ENCODE peak calls at places on chromosomes 16 and 17, in eight cellular contexts. J is astrocyte of the spinal cord, V is Peyer's patch, Y is GM23338, M is tibial artery, E is tibial nerve, N is cardiac muscle cell, C is cardiac fibroblast. S is an unnamed sample.

GRCh38 chr17:62666061-62666800 is 38.8 kb downstream of the MRC2 start:
- DNase-seq in E (no peak), J (no peak), N (no peak), C (no peak), M (peak; percentile 48), Y (peak; percentile 40), V (no peak), S (peak; percentile 53)

GRCh38 chr17:63173903-63174302 is 207.9 kb downstream of the TANC2 start:
- DNase-seq in N (no peak), C (no peak), E (no peak), V (no peak), M (no peak), J (peak; percentile 30), Y (no peak), S (no peak)

GRCh38 chr17:39639566-39640458 is 2.9 kb downstream of the STARD3 start:
- DNase-seq in C (no peak), Y (no peak), N (no peak), E (no peak), M (no peak), J (no peak), V (no peak), S (no peak)

GRCh38 chr17:50903604-50904521 is 37.7 kb upstream of the TOB1 start:
- DNase-seq in E (no peak), C (no peak), M (no peak), J (peak; percentile 37), Y (no peak), V (no peak), N (peak; percentile 15), S (no peak)

GRCh38 chr17:67696853-67697505 is 20.8 kb upstream of the NOL11 start:
- DNase-seq in N (no peak), M (no peak), V (no peak), Y (no peak), J (no peak), C (no peak), E (no peak), S (no peak)

GRCh38 chr17:50604470-50604869 is 30.2 kb upstream of the ABCC3 start:
- DNase-seq in J (peak; percentile 52), V (no peak), M (no peak), C (peak; percentile 94), Y (peak; percentile 62), N (peak; percentile 96), E (no peak), S (no peak)

GRCh38 chr17:59149051-59149450 is 5.9 kb downstream of the SKA2 start:
- DNase-seq in Y (no peak), J (peak; percentile 14), M (no peak), C (peak; percentile 17), E (no peak), N (no peak), V (no peak), S (no peak)

GRCh38 chr17:50191070-50192045 is 10.1 kb downstream of the COL1A1 start:
- DNase-seq in M (no peak), Y (no peak), J (peak; percentile 39), E (no peak), N (peak; percentile 57), V (no peak), C (no peak), S (no peak)

GRCh38 chr16:86444274-86445060 is 65.9 kb upstream of the FOXF1 start:
- DNase-seq in C (no peak), M (no peak), V (no peak), J (no peak), Y (no peak), E (no peak), N (peak; percentile 11), S (no peak)

GRCh38 chr17:81294512-81295030 is 536 bp downstream of the SLC38A10 start:
- DNase-seq in Y (peak; percentile 53), N (peak; percentile 24), V (peak; percentile 69), M (no peak), E (no peak), C (peak; percentile 26), J (no peak), S (no peak)

GRCh38 chr17:78852709-78853111 is 12.1 kb upstream of the USP36 start:
- DNase-seq in N (peak; percentile 57), V (no peak), J (no peak), Y (peak; percentile 62), E (no peak), C (peak; percentile 54), M (no peak), S (no peak)
- TF ChIP-seq CTCF in N (peak; percentile 21), V (no peak), J (no peak), Y (peak; percentile 59), E (no peak), C (peak; percentile 14), M (no peak), S (no peak)

GRCh38 chr16:67608367-67608766 is 36.6 kb upstream of the CARMIL2 start:
- DNase-seq in C (no peak), V (no peak), M (no peak), N (no peak), Y (no peak), J (no peak), E (no peak), S (no peak)

DNA sequence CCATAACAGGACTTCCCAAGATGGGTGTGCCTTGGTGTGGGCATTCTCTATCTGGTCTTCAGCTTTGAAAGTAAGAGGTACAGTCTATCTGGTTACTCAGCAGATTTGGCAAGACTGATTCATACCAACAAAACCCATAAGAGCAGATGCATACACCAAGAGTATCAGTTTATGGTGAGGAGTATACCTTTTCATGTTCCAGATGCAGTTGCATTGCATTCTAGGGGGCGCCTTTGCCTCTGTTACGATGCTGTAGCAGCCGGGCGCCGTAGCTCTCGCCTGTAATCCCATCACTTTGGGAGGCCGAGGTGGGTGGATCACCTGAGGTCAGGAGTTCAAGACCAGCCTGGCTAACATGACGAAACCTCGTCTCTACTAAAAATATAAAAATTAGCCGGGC is 31.1 kb upstream of the CARMIL2 start:
- DNase-seq in J (no peak), E (no peak), C (no peak), V (no peak), M (no peak), N (no peak), Y (peak; percentile 85), S (no peak)
- TF ChIP-seq CTCF in J (peak; percentile 22), E (no peak), C (no peak), V (no peak), M (no peak), N (no peak), Y (peak; percentile 75), S (no peak)

DNA sequence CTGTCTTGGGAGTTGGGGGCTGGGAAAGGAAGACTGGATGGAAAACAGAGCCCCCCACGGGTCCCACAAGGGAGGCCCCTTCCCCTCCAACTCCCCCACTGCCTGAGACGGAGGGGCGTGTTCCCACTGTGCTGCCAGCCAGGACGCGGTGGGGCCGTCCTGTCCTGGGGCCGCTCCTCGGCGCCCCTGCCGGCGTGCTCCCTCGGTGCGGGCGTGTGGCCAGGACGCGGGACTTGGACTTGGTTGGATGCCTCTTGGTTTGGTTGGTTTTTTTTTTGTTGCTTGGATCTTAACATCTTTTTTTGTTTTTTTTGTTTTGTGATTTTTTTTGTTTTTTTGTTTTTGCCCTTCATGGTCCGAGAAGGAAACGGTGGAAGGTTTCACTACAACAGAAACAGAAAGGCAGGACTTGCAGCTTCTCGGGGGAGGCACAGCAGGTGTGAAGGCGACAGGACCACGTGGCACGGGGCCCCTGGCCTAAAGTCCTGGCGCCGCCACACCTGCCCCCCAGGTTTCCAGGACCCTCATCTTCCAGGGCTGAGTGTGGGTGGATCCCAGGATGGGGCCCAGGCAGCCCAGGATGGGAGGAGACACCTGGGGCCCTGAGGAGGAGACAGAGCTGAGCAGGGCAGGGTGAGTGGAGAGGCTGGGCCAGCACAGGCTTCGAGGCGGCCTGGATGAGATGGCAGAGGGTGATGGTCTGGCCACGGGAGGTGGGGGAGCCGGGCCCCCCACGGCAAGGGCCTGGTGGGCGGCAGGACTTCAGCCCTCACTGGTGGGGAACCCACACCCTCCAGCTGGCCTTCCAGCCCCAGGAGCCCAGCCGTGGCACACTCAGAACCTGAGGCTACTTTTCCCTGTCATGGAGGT is 16.1 kb downstream of the ENGASE start:
- DNase-seq in N (peak; percentile 47), E (no peak), Y (peak; percentile 68), J (no peak), C (peak; percentile 24), M (no peak), V (no peak), S (no peak)
- TF ChIP-seq CTCF in N (peak; percentile 61), E (no peak), Y (peak; percentile 36), J (peak; percentile 45), C (peak; percentile 34), M (no peak), V (peak; percentile 29), S (peak; percentile 17)

GRCh38 chr16:81585785-81586184 is 141.2 kb downstream of the CMIP start:
- DNase-seq in E (no peak), J (no peak), V (peak; percentile 40), Y (peak; percentile 77), N (no peak), C (no peak), M (no peak), S (no peak)
- TF ChIP-seq CTCF in E (no peak), J (peak; percentile 36), V (no peak), Y (peak; percentile 72), N (peak; percentile 31), C (peak; percentile 16), M (no peak), S (peak; percentile 20)

GRCh38 chr17:72656114-72656763 is 436.2 kb downstream of the SLC39A11 start:
- DNase-seq in C (no peak), E (no peak), V (no peak), N (no peak), J (no peak), M (no peak), Y (no peak), S (no peak)

GRCh38 chr17:72660274-72661092 is 432.0 kb downstream of the SLC39A11 start:
- DNase-seq in E (no peak), N (no peak), C (no peak), J (no peak), Y (no peak), V (no peak), M (no peak), S (no peak)

GRCh38 chr17:72658675-72659074 is 433.8 kb downstream of the SLC39A11 start:
- DNase-seq in C (no peak), E (no peak), V (no peak), M (no peak), J (no peak), N (no peak), Y (no peak), S (no peak)

GRCh38 chr17:72659811-72660210 is 432.7 kb downstream of the SLC39A11 start:
- DNase-seq in N (no peak), E (no peak), C (no peak), V (no peak), Y (no peak), J (no peak), M (no peak), S (no peak)

GRCh38 chr17:72657467-72658317 is 434.8 kb downstream of the SLC39A11 start:
- DNase-seq in C (peak; percentile 8), E (no peak), M (no peak), V (no peak), N (no peak), J (peak; percentile 13), Y (peak; percentile 22), S (no peak)
- TF ChIP-seq CTCF in C (no peak), E (no peak), M (no peak), V (no peak), N (peak; percentile 4), J (peak; percentile 26), Y (peak; percentile 61), S (no peak)